ENCODE peak calls at places on chromosomes 3 and 15, in five cellular contexts. One of them, this sample, is unnamed.

GRCh38 chr15:59353994-59354951 is 18.4 kb downstream of the MYO1E start:
- DNase-seq in fibroblast of lung: no peak
- DNase-seq in choroid plexus epithelial cell: no peak
- DNase-seq in hepatocyte: no peak
- DNase-seq in uterus: no peak
- DNase-seq in this sample: no peak

GRCh38 chr15:48702569-48703239 is 57.2 kb upstream of the FBN1 start:
- DNase-seq in uterus: no peak
- DNase-seq in choroid plexus epithelial cell: no peak
- DNase-seq in hepatocyte: no peak
- DNase-seq in fibroblast of lung: peak
- DNase-seq in this sample: no peak

GRCh38 chr3:194250104-194251002 is 100.8 kb downstream of the CPN2 start:
- DNase-seq in uterus: peak
- DNase-seq in choroid plexus epithelial cell: peak
- DNase-seq in fibroblast of lung: peak
- DNase-seq in hepatocyte: peak
- DNase-seq in this sample: peak

GRCh38 chr3:30602946-30603345 is 3.5 kb upstream of the TGFBR2 start:
- DNase-seq in choroid plexus epithelial cell: no peak
- DNase-seq in hepatocyte: no peak
- DNase-seq in fibroblast of lung: no peak
- DNase-seq in uterus: no peak
- DNase-seq in this sample: no peak

GRCh38 chr15:59976480-59976879 is 27.6 kb upstream of the FOXB1 start:
- DNase-seq in choroid plexus epithelial cell: no peak
- DNase-seq in fibroblast of lung: no peak
- DNase-seq in uterus: no peak
- DNase-seq in hepatocyte: no peak
- DNase-seq in this sample: no peak

GRCh38 chr3:32398531-32398930 is 6.9 kb downstream of the CMTM7 start:
- DNase-seq in choroid plexus epithelial cell: no peak
- DNase-seq in fibroblast of lung: no peak
- DNase-seq in hepatocyte: no peak
- DNase-seq in uterus: no peak
- DNase-seq in this sample: no peak

GRCh38 chr15:63366451-63366850 is 15.2 kb downstream of the CA12 start:
- DNase-seq in hepatocyte: no peak
- DNase-seq in choroid plexus epithelial cell: no peak
- DNase-seq in uterus: no peak
- DNase-seq in fibroblast of lung: peak
- DNase-seq in this sample: no peak

GRCh38 chr3:126212629-126213375 is 32.4 kb upstream of the ALDH1L1 start:
- DNase-seq in fibroblast of lung: peak
- DNase-seq in hepatocyte: peak
- DNase-seq in choroid plexus epithelial cell: peak
- DNase-seq in uterus: peak
- DNase-seq in this sample: peak

GRCh38 chr15:53446376-53446775 is 313.1 kb downstream of the WDR72 start:
- DNase-seq in choroid plexus epithelial cell: no peak
- DNase-seq in hepatocyte: no peak
- DNase-seq in fibroblast of lung: no peak
- DNase-seq in uterus: no peak
- DNase-seq in this sample: no peak

GRCh38 chr15:43517354-43518072 is at the start of gene MAP1A:
- DNase-seq in choroid plexus epithelial cell: peak
- DNase-seq in hepatocyte: peak
- DNase-seq in uterus: peak
- DNase-seq in fibroblast of lung: peak
- DNase-seq in this sample: peak

GRCh38 chr15:75809986-75810750 is 33.1 kb upstream of the UBE2Q2 start:
- DNase-seq in hepatocyte: peak
- DNase-seq in choroid plexus epithelial cell: peak
- DNase-seq in uterus: no peak
- DNase-seq in fibroblast of lung: peak
- DNase-seq in this sample: peak

GRCh38 chr3:45546636-45547201 is 47.8 kb upstream of the LIMD1 start:
- DNase-seq in fibroblast of lung: no peak
- DNase-seq in uterus: no peak
- DNase-seq in hepatocyte: no peak
- DNase-seq in choroid plexus epithelial cell: no peak
- DNase-seq in this sample: no peak

GRCh38 chr3:73228425-73228824 is 167.0 kb downstream of the EBLN2 start:
- DNase-seq in choroid plexus epithelial cell: no peak
- DNase-seq in fibroblast of lung: no peak
- DNase-seq in uterus: no peak
- DNase-seq in hepatocyte: no peak
- DNase-seq in this sample: no peak

GRCh38 chr15:29089731-29090616 is 179.6 kb downstream of the NSMCE3 start:
- DNase-seq in choroid plexus epithelial cell: peak
- DNase-seq in fibroblast of lung: peak
- DNase-seq in uterus: no peak
- DNase-seq in hepatocyte: no peak
- DNase-seq in this sample: peak

GRCh38 chr3:22485943-22486342 is 717.2 kb upstream of the UBE2E2 start:
- DNase-seq in fibroblast of lung: no peak
- DNase-seq in choroid plexus epithelial cell: no peak
- DNase-seq in hepatocyte: no peak
- DNase-seq in uterus: no peak
- DNase-seq in this sample: no peak

GRCh38 chr3:79057756-79058155 is 710.0 kb downstream of the ROBO1 start:
- DNase-seq in fibroblast of lung: no peak
- DNase-seq in uterus: no peak
- DNase-seq in hepatocyte: no peak
- DNase-seq in choroid plexus epithelial cell: no peak
- DNase-seq in this sample: no peak

GRCh38 chr3:43549626-43550025 is 72.2 kb downstream of the ANO10 start:
- DNase-seq in hepatocyte: no peak
- DNase-seq in uterus: no peak
- DNase-seq in fibroblast of lung: no peak
- DNase-seq in choroid plexus epithelial cell: no peak
- DNase-seq in this sample: no peak

GRCh38 chr15:57599299-57599810 is 7.7 kb downstream of the MYZAP start:
- DNase-seq in fibroblast of lung: no peak
- DNase-seq in hepatocyte: no peak
- DNase-seq in choroid plexus epithelial cell: no peak
- DNase-seq in uterus: no peak
- DNase-seq in this sample: no peak

DNA sequence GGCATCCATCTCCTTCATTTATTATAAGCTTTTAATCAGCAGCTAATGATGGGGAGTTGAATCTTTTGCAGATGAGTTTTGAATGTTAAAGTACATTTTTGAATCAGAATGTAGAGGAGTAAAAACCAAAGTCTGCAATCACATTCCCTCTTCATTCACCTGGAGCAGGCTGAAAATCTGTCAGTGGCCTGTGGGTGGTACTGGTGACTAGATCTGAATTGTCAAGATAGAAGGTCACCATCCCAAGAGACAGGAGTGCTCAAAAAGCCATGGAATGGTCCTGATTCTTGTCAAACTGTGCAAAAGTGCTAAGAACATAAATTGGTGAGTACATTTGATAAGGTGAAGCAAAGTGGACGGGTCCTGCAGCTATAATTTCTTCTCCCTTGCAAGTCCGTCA is 881.3 kb upstream of the NR2F2 start:
- DNase-seq in choroid plexus epithelial cell: no peak
- DNase-seq in hepatocyte: no peak
- DNase-seq in fibroblast of lung: no peak
- DNase-seq in uterus: no peak
- DNase-seq in this sample: no peak
- TF ChIP-seq CTCF in choroid plexus epithelial cell: no peak
- TF ChIP-seq CTCF in hepatocyte: no peak
- TF ChIP-seq CTCF in fibroblast of lung: no peak
- TF ChIP-seq CTCF in uterus: no peak
- TF ChIP-seq CTCF in this sample: no peak

GRCh38 chr3:168088106-168088722 is 7.5 kb downstream of the GOLIM4 start:
- DNase-seq in uterus: no peak
- DNase-seq in hepatocyte: no peak
- DNase-seq in fibroblast of lung: no peak
- DNase-seq in choroid plexus epithelial cell: no peak
- DNase-seq in this sample: no peak

GRCh38 chr3:168091961-168092360 is 3.8 kb downstream of the GOLIM4 start:
- DNase-seq in uterus: no peak
- DNase-seq in choroid plexus epithelial cell: no peak
- DNase-seq in hepatocyte: no peak
- DNase-seq in fibroblast of lung: no peak
- DNase-seq in this sample: no peak

GRCh38 chr3:168091299-168091852 is 4.3 kb downstream of the GOLIM4 start:
- DNase-seq in fibroblast of lung: no peak
- DNase-seq in hepatocyte: no peak
- DNase-seq in choroid plexus epithelial cell: no peak
- DNase-seq in uterus: no peak
- DNase-seq in this sample: no peak

GRCh38 chr3:168089179-168089771 is 6.4 kb downstream of the GOLIM4 start:
- DNase-seq in fibroblast of lung: no peak
- DNase-seq in uterus: no peak
- DNase-seq in hepatocyte: no peak
- DNase-seq in choroid plexus epithelial cell: no peak
- DNase-seq in this sample: no peak

DNA sequence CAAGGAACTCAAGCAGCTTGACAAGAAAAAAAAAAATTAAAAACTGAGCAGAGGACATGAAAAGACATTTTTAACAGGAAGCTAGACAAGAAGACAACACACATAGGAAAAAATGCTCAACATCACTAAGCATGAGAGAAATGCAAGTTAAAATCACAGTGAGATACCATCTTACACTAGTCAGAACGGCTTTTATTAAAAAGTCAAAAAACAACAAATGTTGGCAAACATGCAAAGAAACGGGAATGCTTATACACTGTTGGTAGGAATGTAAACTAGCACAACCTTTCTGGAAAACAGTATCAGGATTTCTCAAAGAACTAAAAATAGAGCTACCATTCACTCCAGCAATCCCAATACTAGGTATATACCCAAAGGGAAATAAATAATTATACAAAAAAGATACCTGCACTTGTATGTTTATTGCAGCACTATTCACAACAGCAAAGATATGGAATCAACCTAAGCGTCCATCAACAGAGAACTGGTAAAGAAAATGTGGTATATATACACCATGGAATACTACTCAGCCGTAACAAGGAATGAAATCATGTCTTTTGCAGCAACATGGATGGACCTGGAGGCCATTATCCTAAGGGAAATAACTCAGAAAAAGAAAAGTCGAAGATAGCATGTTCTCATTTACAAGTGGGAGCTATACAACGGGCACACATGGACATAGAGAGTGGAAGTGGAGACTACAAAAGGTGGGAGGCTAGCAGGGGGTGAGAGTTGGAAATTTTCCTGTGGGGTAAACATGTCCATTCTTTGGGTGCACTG is 5.2 kb downstream of the GOLIM4 start:
- DNase-seq in choroid plexus epithelial cell: no peak
- DNase-seq in uterus: no peak
- DNase-seq in fibroblast of lung: no peak
- DNase-seq in hepatocyte: no peak
- DNase-seq in this sample: no peak
- H3K4me3 ChIP-seq in choroid plexus epithelial cell: no peak
- H3K4me3 ChIP-seq in uterus: no peak
- H3K4me3 ChIP-seq in fibroblast of lung: no peak
- H3K4me3 ChIP-seq in hepatocyte: no peak
- H3K4me3 ChIP-seq in this sample: no peak

DNA sequence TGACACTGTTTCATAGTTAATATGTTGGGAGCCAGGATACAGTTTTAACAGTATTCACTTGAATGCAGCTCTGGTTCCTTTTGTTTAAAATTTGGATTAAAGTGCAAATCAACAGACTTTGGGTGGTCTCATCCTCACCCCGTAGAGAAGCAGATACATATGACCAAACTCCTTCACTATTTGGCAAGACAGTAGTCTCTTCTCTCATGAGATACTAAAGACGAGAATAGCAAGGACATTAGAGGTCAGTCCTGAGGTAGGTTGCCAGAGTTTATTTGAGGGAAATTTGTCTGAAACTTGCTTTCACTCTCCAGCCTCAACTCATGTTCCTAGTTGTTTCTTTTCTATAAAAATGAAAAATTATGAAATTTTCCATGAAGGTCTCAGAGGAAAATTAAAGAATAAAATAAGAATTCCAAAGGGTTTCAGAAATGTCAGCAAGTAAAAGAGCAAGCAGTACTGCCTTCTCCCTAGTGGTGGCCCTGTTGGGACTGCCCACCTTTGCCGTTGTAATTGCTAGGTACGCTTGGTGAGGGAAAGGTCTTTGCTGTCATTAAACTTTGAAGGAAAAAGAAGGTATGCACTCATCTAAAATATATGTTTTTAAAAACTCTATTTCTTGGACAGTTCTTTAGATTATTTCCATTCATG is 111.2 kb downstream of the CMSS1 start:
- DNase-seq in fibroblast of lung: no peak
- DNase-seq in hepatocyte: no peak
- DNase-seq in uterus: no peak
- DNase-seq in choroid plexus epithelial cell: no peak
- DNase-seq in this sample: no peak
- TF ChIP-seq CTCF in fibroblast of lung: no peak
- TF ChIP-seq CTCF in hepatocyte: peak
- TF ChIP-seq CTCF in uterus: peak
- TF ChIP-seq CTCF in choroid plexus epithelial cell: no peak
- TF ChIP-seq CTCF in this sample: peak

GRCh38 chr15:41928637-41929620 is 35.1 kb upstream of the SPTBN5 start:
- DNase-seq in choroid plexus epithelial cell: no peak
- DNase-seq in uterus: no peak
- DNase-seq in hepatocyte: no peak
- DNase-seq in fibroblast of lung: peak
- DNase-seq in this sample: no peak

GRCh38 chr15:41930867-41931222 is 37.0 kb upstream of the SPTBN5 start:
- DNase-seq in hepatocyte: no peak
- DNase-seq in uterus: no peak
- DNase-seq in choroid plexus epithelial cell: no peak
- DNase-seq in fibroblast of lung: no peak
- DNase-seq in this sample: no peak

GRCh38 chr15:41932101-41932500 is 38.2 kb upstream of the SPTBN5 start:
- DNase-seq in fibroblast of lung: no peak
- DNase-seq in hepatocyte: no peak
- DNase-seq in choroid plexus epithelial cell: no peak
- DNase-seq in uterus: no peak
- DNase-seq in this sample: no peak

GRCh38 chr15:41932511-41932910 is 38.7 kb upstream of the SPTBN5 start:
- DNase-seq in uterus: no peak
- DNase-seq in choroid plexus epithelial cell: no peak
- DNase-seq in hepatocyte: no peak
- DNase-seq in fibroblast of lung: no peak
- DNase-seq in this sample: no peak

DNA sequence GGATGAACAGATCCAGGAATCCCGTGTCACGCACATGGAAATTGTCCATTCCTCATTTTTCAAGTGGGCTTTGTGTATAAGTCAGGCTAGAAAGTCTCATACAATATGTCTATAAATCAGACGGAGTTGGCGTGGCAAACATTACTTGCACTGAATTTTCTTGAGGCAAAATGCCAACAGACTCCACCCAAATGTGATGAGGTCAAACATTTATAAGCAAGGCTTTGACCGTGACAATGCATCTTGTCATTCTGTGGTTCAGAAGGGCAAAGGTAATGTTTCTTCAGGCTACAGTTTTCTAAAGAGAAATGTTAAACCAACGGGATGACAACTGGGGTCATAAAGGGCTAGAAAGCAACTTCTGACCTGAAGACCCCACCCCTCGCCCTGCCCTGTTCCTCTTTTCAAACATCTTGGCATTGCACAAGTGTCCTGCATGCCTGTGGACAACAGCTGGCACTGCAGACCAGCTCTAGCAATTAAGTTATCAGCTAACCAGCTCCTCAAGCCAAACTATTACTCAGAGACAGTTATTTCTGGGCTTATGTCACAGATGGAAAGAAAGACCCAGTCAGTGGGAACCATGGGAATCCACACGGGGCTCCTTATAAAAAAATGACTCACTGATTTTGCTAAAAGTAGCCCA is 36.5 kb upstream of the SPTBN5 start:
- DNase-seq in fibroblast of lung: peak
- DNase-seq in uterus: no peak
- DNase-seq in hepatocyte: peak
- DNase-seq in choroid plexus epithelial cell: peak
- DNase-seq in this sample: peak
- H3K4me3 ChIP-seq in fibroblast of lung: no peak
- H3K4me3 ChIP-seq in uterus: no peak
- H3K4me3 ChIP-seq in hepatocyte: no peak
- H3K4me3 ChIP-seq in choroid plexus epithelial cell: no peak
- H3K4me3 ChIP-seq in this sample: no peak